ENCODE peak calls at places on chromosomes 2 and 18, in five cellular contexts. N is psoas muscle, V is stomach, S is PC-9, O is body of pancreas. C is an unnamed sample.

GRCh38 chr2:19480664-19481063 is 122.2 kb upstream of the OSR1 start:
- DNase-seq in N (no peak), V (no peak), S (no peak), O (peak; percentile 5), C (no peak)

GRCh38 chr18:46333371-46334199 is 229.4 kb downstream of the HAUS1 start:
- DNase-seq in N (peak; percentile 40), O (peak; percentile 12), S (peak; percentile 43), V (no peak), C (no peak)

GRCh38 chr2:113892004-113892740 is 2.3 kb downstream of the ACTR3 start:
- DNase-seq in S (no peak), V (no peak), O (no peak), N (no peak), C (no peak)

GRCh38 chr2:169716938-169717690 is 16.5 kb upstream of the KLHL23 start:
- DNase-seq in V (no peak), S (no peak), O (no peak), N (no peak), C (no peak)

GRCh38 chr2:17306706-17307105 is 211.5 kb downstream of the RAD51AP2 start:
- DNase-seq in N (no peak), O (no peak), S (no peak), V (no peak), C (no peak)

GRCh38 chr2:58427572-58428285 is 186.6 kb upstream of the FANCL start:
- DNase-seq in O (peak; percentile 34), N (no peak), V (peak; percentile 28), S (peak; percentile 29), C (peak; percentile 35)

GRCh38 chr2:240362826-240363717 is 72.4 kb upstream of the GPC1 start:
- DNase-seq in N (no peak), S (no peak), O (no peak), V (no peak), C (no peak)

GRCh38 chr2:126761981-126762878 is 106.3 kb downstream of the GYPC start:
- DNase-seq in N (no peak), O (no peak), S (no peak), V (no peak), C (no peak)

GRCh38 chr2:11156396-11157075 is 1.3 kb downstream of the SLC66A3 start:
- DNase-seq in S (no peak), O (no peak), V (no peak), N (no peak), C (no peak)

GRCh38 chr2:223787358-223787757 is 50.0 kb downstream of the AP1S3 start:
- DNase-seq in N (no peak), S (no peak), O (no peak), V (no peak), C (no peak)

GRCh38 chr18:54261894-54262293 is 7.4 kb upstream of the POLI start:
- DNase-seq in V (no peak), S (no peak), O (peak; percentile 53), N (no peak), C (no peak)

GRCh38 chr2:146321175-146321574 is 1523.7 kb upstream of the ACVR2A start:
- DNase-seq in V (no peak), O (no peak), N (no peak), S (no peak), C (no peak)

GRCh38 chr2:138818479-138818878 is 38.3 kb upstream of the NXPH2 start:
- DNase-seq in V (no peak), N (no peak), O (no peak), S (no peak), C (no peak)

GRCh38 chr2:172215172-172215935 is 112.7 kb upstream of the DLX2 start:
- DNase-seq in S (no peak), N (no peak), V (no peak), O (no peak), C (no peak)

GRCh38 chr18:5238371-5238758 is 41.3 kb upstream of the AKAIN1 start:
- DNase-seq in N (peak; percentile 34), S (no peak), V (peak; percentile 72), O (peak; percentile 85), C (peak; percentile 81)

GRCh38 chr2:224360801-224361251 is 41.1 kb downstream of the FAM124B start:
- DNase-seq in O (no peak), S (no peak), V (no peak), N (no peak), C (no peak)

GRCh38 chr18:34709631-34710429 is at the start of gene DTNA:
- DNase-seq in N (no peak), O (no peak), S (no peak), V (no peak), C (peak; percentile 6)

GRCh38 chr2:144999040-144999875 is 479.3 kb upstream of the ZEB2 start:
- DNase-seq in N (no peak), V (no peak), S (no peak), O (peak; percentile 13), C (no peak)

GRCh38 chr2:179524940-179525339 is 260.3 kb upstream of the SESTD1 start:
- DNase-seq in V (no peak), N (no peak), O (no peak), S (no peak), C (no peak)

GRCh38 chr2:40451926-40452605 is at the start of gene SLC8A1:
- DNase-seq in O (no peak), S (peak; percentile 39), N (peak; percentile 41), V (no peak), C (no peak)

GRCh38 chr2:25817006-25817405 is 61.3 kb downstream of the ASXL2 start:
- DNase-seq in N (no peak), V (no peak), S (no peak), O (no peak), C (no peak)

GRCh38 chr2:159042115-159042850 is 73.8 kb downstream of the TANC1 start:
- DNase-seq in V (peak; percentile 69), S (peak; percentile 26), N (no peak), O (peak; percentile 11), C (no peak)

GRCh38 chr18:36247036-36247435 is 50.5 kb upstream of the FHOD3 start:
- DNase-seq in N (no peak), S (peak; percentile 23), O (no peak), V (no peak), C (no peak)

GRCh38 chr2:232232915-232233314 is 145.6 kb upstream of the ALPP start:
- DNase-seq in V (no peak), N (no peak), S (no peak), O (no peak), C (no peak)

GRCh38 chr18:61949946-61950345 is 57.1 kb upstream of the RNF152 start:
- DNase-seq in V (no peak), N (peak; percentile 33), S (no peak), O (no peak), C (no peak)

GRCh38 chr2:62284980-62285379 is 89.1 kb downstream of the B3GNT2 start:
- DNase-seq in O (no peak), N (no peak), V (no peak), S (no peak), C (no peak)

GRCh38 chr2:150075831-150076230 is 411.6 kb downstream of the RND3 start:
- DNase-seq in O (no peak), S (no peak), N (no peak), V (no peak), C (no peak)

GRCh38 chr2:124213977-124214587 is 189.0 kb downstream of the CNTNAP5 start:
- DNase-seq in O (no peak), V (no peak), S (no peak), N (no peak), C (no peak)

GRCh38 chr2:69734040-69734611 is 7.8 kb upstream of the ANXA4 start:
- DNase-seq in O (no peak), V (no peak), N (peak; percentile 27), S (no peak), C (peak; percentile 77)

GRCh38 chr2:69733338-69734039 is 8.4 kb upstream of the ANXA4 start:
- DNase-seq in O (no peak), N (no peak), S (no peak), V (no peak), C (no peak)

GRCh38 chr2:69731575-69731974 is 10.4 kb upstream of the ANXA4 start:
- DNase-seq in N (no peak), S (no peak), O (no peak), V (no peak), C (no peak)

GRCh38 chr2:69735696-69736095 is 6.2 kb upstream of the ANXA4 start:
- DNase-seq in O (peak; percentile 69), N (no peak), V (no peak), S (no peak), C (no peak)

GRCh38 chr2:69734858-69735574 is 6.9 kb upstream of the ANXA4 start:
- DNase-seq in O (no peak), S (no peak), N (no peak), V (no peak), C (no peak)
- H3K4me3 ChIP-seq in O (no peak overlapping the region), S (no peak overlapping the region), N (no peak overlapping the region), V (no peak overlapping the region), C (no peak overlapping the region)

DNA sequence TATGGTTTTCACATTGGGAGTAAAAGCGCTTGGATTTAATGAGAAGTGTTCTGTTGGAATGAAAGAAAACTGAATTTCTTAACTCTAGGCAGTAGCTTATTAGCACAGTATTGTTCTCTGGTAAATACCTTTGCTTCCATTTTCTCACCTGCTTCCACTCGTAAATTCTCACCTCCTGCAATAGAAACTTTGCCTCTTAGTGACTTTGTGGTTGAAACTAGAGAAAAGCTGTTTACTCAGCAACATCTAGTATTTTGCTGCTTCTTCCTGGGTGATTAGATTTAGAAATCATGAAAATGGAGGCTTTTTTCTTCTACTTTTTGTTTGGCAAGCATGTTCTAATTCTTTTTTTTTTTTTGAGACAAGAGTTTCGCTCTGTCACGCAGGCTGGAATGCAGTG is 385.4 kb downstream of the SPAG16 start:
- DNase-seq in S (no peak), O (no peak), N (no peak), V (no peak), C (no peak)
- H3K9me3 ChIP-seq in S (peaks cover 16% of the 10 kb centered on the region), O (no peaks in the 10 kb centered on the region), N (peaks cover 8% of the 10 kb centered on the region), V (peaks cover 11% of the 10 kb centered on the region), C (peaks cover 19% of the 10 kb centered on the region)

DNA sequence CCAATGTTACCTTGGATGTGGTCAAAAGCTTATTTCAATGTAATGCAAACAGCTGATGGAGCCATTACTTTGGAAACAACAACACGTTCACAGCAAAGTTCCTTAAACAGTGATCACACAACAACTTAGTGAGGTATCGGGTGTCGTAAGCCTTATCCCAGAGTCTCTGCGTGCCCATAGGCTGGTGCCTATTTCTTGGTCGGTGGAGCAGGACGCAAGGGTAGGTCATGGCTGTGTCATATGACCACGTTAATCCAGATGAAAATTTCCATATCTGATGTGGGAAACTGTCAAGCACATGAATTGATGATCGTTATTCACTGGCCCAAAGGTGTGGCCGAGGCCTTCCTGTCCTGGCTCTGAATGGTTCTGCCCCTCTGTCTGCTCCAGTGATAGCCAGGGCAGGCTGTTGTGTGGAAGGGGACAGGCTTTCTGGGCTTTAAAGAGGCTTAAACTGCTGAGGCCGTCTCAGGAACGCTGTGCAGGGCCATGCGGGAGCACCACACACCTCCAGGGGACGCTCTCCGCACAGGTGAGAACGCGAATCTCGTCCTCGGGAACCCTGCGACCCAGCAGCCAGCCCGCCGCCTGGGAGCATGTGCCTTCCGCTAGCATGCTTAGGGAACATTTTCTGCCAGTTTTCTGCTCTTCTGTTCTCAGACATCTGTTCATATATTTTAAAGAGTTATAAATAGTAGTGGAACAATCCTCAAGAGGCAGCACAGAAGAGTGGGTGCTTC is 90.6 kb downstream of the KCTD1 start:
- DNase-seq in O (no peak), N (no peak), V (no peak), S (no peak), C (no peak)
- TF ChIP-seq CTCF in O (no peak), N (no peak), V (no peak), S (no peak), C (no peak)

GRCh38 chr18:10190564-10190963 is 263.9 kb upstream of the APCDD1 start:
- DNase-seq in V (no peak), O (no peak), N (no peak), S (no peak), C (no peak)

GRCh38 chr18:10182009-10182624 is 268.3 kb downstream of the VAPA start:
- DNase-seq in N (no peak), O (no peak), S (no peak), V (no peak), C (no peak)

GRCh38 chr18:10188971-10189810 is 265.2 kb upstream of the APCDD1 start:
- DNase-seq in V (no peak), N (no peak), O (no peak), S (no peak), C (no peak)

GRCh38 chr18:10184776-10185175 is 269.7 kb upstream of the APCDD1 start:
- DNase-seq in V (no peak), N (no peak), O (no peak), S (no peak), C (no peak)
- H3K4me3 ChIP-seq in V (no peak overlapping the region), N (no peak overlapping the region), O (no peak overlapping the region), S (no peak overlapping the region), C (no peak overlapping the region)

C was measured in Caco-2.